ENCODE peak calls at places on chromosomes 6 and 20, in five cellular contexts. V is H1, L is H9, B is mesenchymal stem cell, A is trophoblast cell. X is an unnamed sample. For H3K27me3, the result is how much of the 10 kb centered on the place peaks cover.

GRCh38 chr20:1894951-1895673 is at the start of gene SIRPA:
- DNase-seq in A (no peak), L (peak), V (peak), B (peak), X (peak)

GRCh38 chr6:162056745-162057144 is 670.8 kb downstream of the PRKN start:
- DNase-seq in B (peak), A (no peak), L (peak), V (peak), X (no peak)

GRCh38 chr20:52340036-52340634 is 148.6 kb upstream of the ZFP64 start:
- DNase-seq in B (no peak), V (no peak), A (no peak), L (no peak), X (no peak)

GRCh38 chr6:3208096-3208774 is 19.2 kb downstream of the TUBB2B start:
- DNase-seq in A (peak), B (peak), L (no peak), V (no peak), X (no peak)

GRCh38 chr20:34124469-34125249 is 12.6 kb upstream of the EIF2S2 start:
- DNase-seq in A (no peak), L (no peak), B (no peak), V (no peak), X (no peak)

GRCh38 chr6:13761361-13762036 is 49.9 kb upstream of the RANBP9 start:
- DNase-seq in A (no peak), L (no peak), V (no peak), B (no peak), X (no peak)

GRCh38 chr20:61661583-61661982 is 404.1 kb downstream of the TAF4 start:
- DNase-seq in A (no peak), B (no peak), V (no peak), L (no peak), X (no peak)

GRCh38 chr20:44031822-44032582 is 117.3 kb downstream of the TOX2 start:
- DNase-seq in B (no peak), A (no peak), V (no peak), L (no peak), X (no peak)

GRCh38 chr6:3466488-3467219 is 9.8 kb upstream of the SLC22A23 start:
- DNase-seq in A (no peak), V (no peak), B (no peak), L (no peak), X (no peak)

GRCh38 chr6:14984454-14984853 is 261.4 kb upstream of the JARID2 start:
- DNase-seq in B (peak), L (no peak), A (no peak), V (no peak), X (no peak)

GRCh38 chr20:38870733-38871559 is 55.3 kb upstream of the FAM83D start:
- DNase-seq in B (no peak), L (no peak), A (peak), V (no peak), X (no peak)

GRCh38 chr6:21409231-21409630 is 184.3 kb upstream of the SOX4 start:
- DNase-seq in A (peak), B (no peak), V (no peak), L (no peak), X (no peak)

GRCh38 chr6:54801669-54802068 is 44.9 kb upstream of the FAM83B start:
- DNase-seq in L (no peak), A (no peak), B (peak), V (no peak), X (no peak)

GRCh38 chr6:107132330-107132954 is 17.1 kb upstream of the BEND3 start:
- DNase-seq in B (peak), A (no peak), L (no peak), V (no peak), X (no peak)

GRCh38 chr6:139608872-139609271 is 234.4 kb upstream of the CITED2 start:
- DNase-seq in A (no peak), L (no peak), B (peak), V (no peak), X (no peak)

GRCh38 chr6:19668710-19669109 is 168.5 kb upstream of the ID4 start:
- DNase-seq in L (no peak), A (no peak), V (no peak), B (no peak), X (no peak)

GRCh38 chr6:129766959-129767728 is 57.2 kb upstream of the ARHGAP18 start:
- DNase-seq in A (peak), V (peak), L (peak), B (peak), X (peak)

GRCh38 chr6:3977875-3978711 is 100.8 kb downstream of the FAM217A start:
- DNase-seq in V (no peak), L (peak), B (peak), A (peak), X (peak)

GRCh38 chr6:103983000-103983399 is 876.7 kb downstream of the HACE1 start:
- DNase-seq in L (no peak), A (no peak), V (no peak), B (peak), X (no peak)

GRCh38 chr20:16929756-16930155 is 181.6 kb downstream of the OTOR start:
- DNase-seq in V (no peak), B (no peak), A (no peak), L (no peak), X (no peak)

GRCh38 chr6:61887425-61887824 is 398.6 kb downstream of the KHDRBS2 start:
- DNase-seq in L (no peak), V (no peak), B (peak), A (no peak), X (no peak)

GRCh38 chr20:14512856-14513255 is 175.4 kb upstream of the FLRT3 start:
- DNase-seq in B (no peak), L (no peak), V (no peak), A (no peak), X (no peak)

GRCh38 chr20:49420811-49421295 is 61.6 kb downstream of the KCNB1 start:
- DNase-seq in V (no peak), L (no peak), B (no peak), A (no peak), X (no peak)

GRCh38 chr6:148891027-148891783 is 144.4 kb downstream of the UST start:
- DNase-seq in B (no peak), V (peak), L (no peak), A (no peak), X (no peak)

GRCh38 chr6:25769983-25770382 is 15.4 kb downstream of the SLC17A4 start:
- DNase-seq in V (no peak), B (no peak), L (no peak), A (peak), X (no peak)

GRCh38 chr6:74932214-74932923 is 273.5 kb downstream of the COL12A1 start:
- DNase-seq in L (no peak), V (no peak), B (peak), A (peak), X (no peak)

GRCh38 chr20:10578607-10579006 is 95.2 kb downstream of the JAG1 start:
- DNase-seq in B (peak), V (no peak), A (no peak), L (no peak), X (no peak)

GRCh38 chr6:16805190-16805860 is 44.1 kb upstream of the ATXN1 start:
- DNase-seq in V (no peak), B (no peak), L (no peak), A (no peak), X (no peak)

GRCh38 chr20:11454966-11455799 is 462.5 kb upstream of the BTBD3 start:
- DNase-seq in A (no peak), V (no peak), B (peak), L (no peak), X (no peak)

GRCh38 chr6:13847651-13848050 is 33.3 kb upstream of the MCUR1 start:
- DNase-seq in B (no peak), L (peak), V (no peak), A (no peak), X (no peak)

GRCh38 chr6:142784344-142784743 is 160.6 kb downstream of the HIVEP2 start:
- DNase-seq in B (no peak), V (no peak), A (no peak), L (no peak), X (no peak)

GRCh38 chr20:3180319-3180718 is 7.0 kb upstream of the LZTS3 start:
- DNase-seq in L (no peak), B (no peak), V (no peak), A (no peak), X (no peak)

GRCh38 chr6:105501945-105502344 is 99.1 kb upstream of the PREP start:
- DNase-seq in L (no peak), V (no peak), B (no peak), A (no peak), X (no peak)

GRCh38 chr20:40843251-40843650 is 154.2 kb upstream of the MAFB start:
- DNase-seq in L (no peak), V (no peak), A (no peak), B (no peak), X (no peak)

GRCh38 chr6:42929928-42930360 is 664 bp downstream of the CNPY3 start:
- DNase-seq in L (no peak), A (no peak), B (peak), V (no peak), X (no peak)

GRCh38 chr6:111624391-111625098 is 18.9 kb upstream of the TRAF3IP2 start:
- DNase-seq in A (no peak), B (no peak), V (no peak), L (no peak), X (no peak)

GRCh38 chr6:27495386-27496135 is 22.7 kb upstream of the ZNF184 start:
- DNase-seq in B (peak), L (peak), V (peak), A (peak), X (peak)

GRCh38 chr20:40925829-40926228 is 102.8 kb upstream of the TOP1 start:
- DNase-seq in A (no peak), V (no peak), B (no peak), L (no peak), X (no peak)

GRCh38 chr6:99467509-99468106 is 42.5 kb upstream of the PNISR start:
- DNase-seq in L (no peak), A (no peak), B (peak), V (no peak), X (peak)

GRCh38 chr6:113719056-113719455 is 138.1 kb upstream of the MARCKS start:
- DNase-seq in L (no peak), A (peak), V (no peak), B (peak), X (no peak)

GRCh38 chr6:113718588-113718987 is 138.6 kb upstream of the MARCKS start:
- DNase-seq in V (no peak), B (no peak), A (no peak), L (no peak), X (no peak)

GRCh38 chr6:113710110-113710509 is 147.0 kb upstream of the MARCKS start:
- DNase-seq in B (no peak), V (no peak), L (no peak), A (no peak), X (no peak)

GRCh38 chr6:113719545-113719944 is 137.6 kb upstream of the MARCKS start:
- DNase-seq in L (no peak), A (no peak), V (no peak), B (peak), X (no peak)

DNA sequence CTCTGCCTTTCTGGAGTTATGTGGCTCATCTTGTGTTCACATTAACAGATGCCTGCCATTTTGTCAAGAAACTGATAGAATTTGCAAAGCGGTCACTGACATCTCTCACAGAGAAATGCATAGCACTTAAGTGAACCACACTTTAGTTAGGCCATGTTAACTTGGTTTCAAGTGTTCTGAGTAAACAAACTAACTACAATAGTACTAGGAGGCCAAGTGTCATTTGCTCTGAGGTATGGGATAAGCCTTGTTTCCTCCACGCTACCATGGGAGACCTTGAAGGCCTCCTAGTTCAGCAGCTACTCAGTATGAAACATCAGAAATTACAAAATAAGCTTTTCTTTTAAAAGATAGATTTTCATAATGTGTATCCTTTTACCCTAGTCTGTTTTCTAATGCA is 143.5 kb upstream of the MARCKS start:
- DNase-seq in B (peak), V (no peak), A (no peak), L (no peak), X (no peak)
- H2BK12ac ChIP-seq in B (no peak), V (no peak), A (no peak), L (no peak), X (no peak)

GRCh38 chr20:57564951-57565642 is 4.2 kb downstream of the PCK1 start:
- DNase-seq in V (no peak), L (no peak), A (no peak), B (no peak), X (no peak)
- H3K27me3 ChIP-seq in V (under half), L (under half), A (under half), B (under half), X (under half)

DNA sequence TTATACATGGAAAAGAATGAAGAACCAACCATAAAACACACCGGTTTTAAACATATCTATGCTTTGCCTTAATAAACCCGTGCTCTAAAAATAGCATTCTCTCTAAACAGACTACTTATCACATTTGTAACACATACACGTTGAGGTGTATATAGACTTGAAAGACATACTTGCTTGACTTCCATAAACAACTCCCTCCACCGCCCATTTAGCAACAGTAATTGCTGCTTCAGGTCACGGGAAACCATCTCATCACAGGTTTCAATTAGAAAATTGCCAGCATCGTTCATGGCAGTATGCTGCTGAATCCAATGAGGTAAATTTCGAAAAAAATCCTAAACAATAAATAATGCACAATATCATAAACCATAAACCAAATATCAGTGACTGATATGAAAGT is 174.0 kb downstream of the SYNE1 start:
- DNase-seq in V (no peak), B (no peak), L (no peak), A (no peak), X (no peak)
- H2BK12ac ChIP-seq in V (no peak), B (no peak), L (no peak), A (no peak), X (no peak)

DNA sequence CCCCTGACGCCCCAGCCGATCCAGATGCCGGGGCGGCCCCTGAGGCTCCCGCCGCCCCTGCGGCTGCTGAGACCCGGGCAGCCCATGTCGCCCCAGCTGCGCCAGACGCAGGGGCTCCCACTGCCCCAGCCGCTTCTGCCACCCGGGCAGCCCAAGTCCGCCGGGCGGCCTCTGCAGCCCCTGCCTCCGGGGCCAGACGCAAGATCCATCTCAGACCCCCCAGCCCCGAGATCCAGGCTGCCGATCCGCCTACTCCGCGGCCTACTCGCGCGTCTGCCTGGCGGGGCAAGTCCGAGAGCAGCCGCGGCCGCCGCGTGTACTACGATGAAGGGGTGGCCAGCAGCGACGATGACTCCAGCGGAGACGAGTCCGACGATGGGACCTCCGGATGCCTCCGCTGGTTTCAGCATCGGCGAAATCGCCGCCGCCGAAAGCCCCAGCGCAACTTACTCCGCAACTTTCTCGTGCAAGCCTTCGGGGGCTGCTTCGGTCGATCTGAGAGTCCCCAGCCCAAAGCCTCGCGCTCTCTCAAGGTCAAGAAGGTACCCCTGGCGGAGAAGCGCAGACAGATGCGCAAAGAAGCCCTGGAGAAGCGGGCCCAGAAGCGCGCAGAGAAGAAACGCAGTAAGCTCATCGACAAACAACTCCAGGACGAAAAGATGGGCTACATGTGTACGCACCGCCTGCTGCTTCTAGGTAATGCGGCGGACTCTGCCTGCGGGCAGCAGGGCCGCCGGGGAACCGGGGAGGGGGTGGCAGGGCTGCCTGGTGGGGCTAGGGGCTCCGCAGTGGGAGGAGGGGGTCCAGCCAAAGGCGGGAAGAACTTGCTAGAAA is 2.3 kb downstream of the GNAS start:
- DNase-seq in B (no peak), A (no peak), L (peak), V (no peak), X (no peak)
- H3K27me3 ChIP-seq in B (half or more), A (under half), L (under half), V (half or more), X (half or more)

GRCh38 chr20:9035129-9035528 is 33.8 kb upstream of the PLCB4 start:
- DNase-seq in L (no peak), A (peak), V (no peak), B (peak), X (no peak)
- H2BK12ac ChIP-seq in L (no peak), A (no peak), V (no peak), B (no peak), X (no peak)

DNA sequence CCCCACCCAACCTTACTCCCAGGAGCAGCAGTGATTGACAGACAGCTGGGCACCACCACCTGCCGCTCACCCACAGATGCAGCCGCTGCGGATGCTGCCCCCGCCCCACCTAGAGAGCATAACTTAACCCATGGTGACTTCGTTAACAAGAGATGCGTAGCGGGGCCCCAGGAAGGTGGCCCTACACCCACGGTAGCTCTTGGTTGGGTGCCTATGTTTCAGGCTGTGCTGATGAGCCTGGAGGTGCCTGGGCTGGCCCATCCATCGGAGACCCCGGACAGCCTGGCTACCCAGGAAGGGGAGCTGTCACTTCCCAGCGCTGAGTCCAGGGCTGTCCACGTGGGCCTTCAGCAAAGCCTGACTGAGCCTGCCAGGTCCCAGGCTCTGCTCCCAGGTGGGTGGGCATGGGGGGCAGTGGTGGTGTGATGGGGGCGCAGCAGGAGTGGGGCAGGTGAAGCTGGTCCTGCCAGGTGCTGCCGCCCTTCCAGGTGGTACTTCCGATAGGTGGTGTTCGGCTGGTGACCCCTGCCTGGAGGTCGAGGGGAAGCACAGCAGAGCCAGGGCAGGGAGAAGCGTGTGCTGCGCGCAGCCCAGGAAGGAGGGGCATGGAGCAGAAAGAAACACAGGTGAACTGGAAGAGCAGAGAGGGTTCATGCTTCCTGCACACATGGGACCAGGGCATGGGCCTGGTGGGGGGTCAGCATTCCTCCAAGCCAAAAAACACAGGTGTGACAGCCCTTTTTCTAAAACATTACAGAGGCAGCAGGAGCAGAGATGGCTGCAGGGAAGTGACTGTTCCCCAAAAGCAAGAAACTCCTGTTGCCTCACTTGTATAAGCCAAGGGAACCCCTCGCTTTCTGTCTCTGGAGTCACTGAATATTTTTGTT is 56.9 kb downstream of the SYNJ2 start:
- DNase-seq in B (no peak), V (no peak), L (no peak), A (no peak), X (no peak)
- H3K27me3 ChIP-seq in B (under half), V (under half), L (under half), A (under half), X (under half)